ENCODE peak calls at places on chromosomes 13 and 19, in six cellular contexts. One of them, this sample, is unnamed.

GRCh38 chr13:90746230-90746629 is 601.3 kb upstream of the MIR17HG start:
- DNase-seq in BJ: no peak
- DNase-seq in brain microvascular endothelial cell: no peak
- DNase-seq in fibroblast of the aortic adventitia: no peak
- DNase-seq in fibroblast of lung: no peak
- DNase-seq in psoas muscle: no peak
- DNase-seq in this sample: no peak

GRCh38 chr13:76759877-76760276 is 126.3 kb downstream of the KCTD12 start:
- DNase-seq in psoas muscle: no peak
- DNase-seq in brain microvascular endothelial cell: peak; percentile 90
- DNase-seq in BJ: no peak
- DNase-seq in fibroblast of the aortic adventitia: peak; percentile 36
- DNase-seq in fibroblast of lung: peak; percentile 6
- DNase-seq in this sample: peak; percentile 46

GRCh38 chr19:52670046-52670445 is 31.9 kb upstream of the ZNF83 start:
- DNase-seq in fibroblast of the aortic adventitia: no peak
- DNase-seq in brain microvascular endothelial cell: no peak
- DNase-seq in BJ: no peak
- DNase-seq in psoas muscle: no peak
- DNase-seq in fibroblast of lung: no peak
- DNase-seq in this sample: no peak

GRCh38 chr13:76383671-76384461 is 502.3 kb downstream of the KCTD12 start:
- DNase-seq in fibroblast of the aortic adventitia: peak; percentile 96
- DNase-seq in fibroblast of lung: peak; percentile 98
- DNase-seq in brain microvascular endothelial cell: peak; percentile 92
- DNase-seq in BJ: peak; percentile 82
- DNase-seq in psoas muscle: no peak
- DNase-seq in this sample: peak; percentile 89

GRCh38 chr13:42369071-42369795 is 97.3 kb downstream of the AKAP11 start:
- DNase-seq in brain microvascular endothelial cell: no peak
- DNase-seq in psoas muscle: no peak
- DNase-seq in fibroblast of lung: no peak
- DNase-seq in fibroblast of the aortic adventitia: no peak
- DNase-seq in BJ: no peak
- DNase-seq in this sample: no peak

GRCh38 chr13:48393698-48394085 is 19.2 kb downstream of the LPAR6 start:
- DNase-seq in BJ: no peak
- DNase-seq in fibroblast of lung: no peak
- DNase-seq in psoas muscle: no peak
- DNase-seq in fibroblast of the aortic adventitia: no peak
- DNase-seq in brain microvascular endothelial cell: no peak
- DNase-seq in this sample: no peak

GRCh38 chr13:21232196-21232595 is 55.7 kb downstream of the MRPL57 start:
- DNase-seq in fibroblast of the aortic adventitia: peak; percentile 81
- DNase-seq in BJ: no peak
- DNase-seq in fibroblast of lung: peak; percentile 78
- DNase-seq in brain microvascular endothelial cell: no peak
- DNase-seq in psoas muscle: peak; percentile 27
- DNase-seq in this sample: peak; percentile 51

GRCh38 chr13:102251817-102252216 is 150.0 kb downstream of the FGF14 start:
- DNase-seq in fibroblast of the aortic adventitia: no peak
- DNase-seq in brain microvascular endothelial cell: no peak
- DNase-seq in fibroblast of lung: no peak
- DNase-seq in BJ: no peak
- DNase-seq in psoas muscle: no peak
- DNase-seq in this sample: no peak

GRCh38 chr19:51460164-51460992 is 2.1 kb upstream of the SIGLEC8 start:
- DNase-seq in psoas muscle: no peak
- DNase-seq in fibroblast of the aortic adventitia: peak; percentile 15
- DNase-seq in BJ: no peak
- DNase-seq in brain microvascular endothelial cell: no peak
- DNase-seq in fibroblast of lung: no peak
- DNase-seq in this sample: peak; percentile 12

GRCh38 chr13:24851546-24851945 is 87.6 kb downstream of the RNF17 start:
- DNase-seq in fibroblast of the aortic adventitia: peak; percentile 18
- DNase-seq in psoas muscle: no peak
- DNase-seq in fibroblast of lung: peak; percentile 82
- DNase-seq in BJ: peak; percentile 5
- DNase-seq in brain microvascular endothelial cell: no peak
- DNase-seq in this sample: peak; percentile 10

GRCh38 chr13:99383946-99384345 is 76.7 kb upstream of the GPR183 start:
- DNase-seq in fibroblast of the aortic adventitia: no peak
- DNase-seq in fibroblast of lung: no peak
- DNase-seq in BJ: no peak
- DNase-seq in brain microvascular endothelial cell: no peak
- DNase-seq in psoas muscle: no peak
- DNase-seq in this sample: no peak

GRCh38 chr13:90105881-90106496 is 1241.5 kb upstream of the MIR17HG start:
- DNase-seq in fibroblast of lung: peak; percentile 20
- DNase-seq in BJ: peak; percentile 21
- DNase-seq in brain microvascular endothelial cell: peak; percentile 2
- DNase-seq in fibroblast of the aortic adventitia: peak; percentile 20
- DNase-seq in psoas muscle: no peak
- DNase-seq in this sample: peak; percentile 77

GRCh38 chr13:33349996-33350826 is 64.7 kb upstream of the STARD13 start:
- DNase-seq in BJ: no peak
- DNase-seq in brain microvascular endothelial cell: peak; percentile 23
- DNase-seq in fibroblast of lung: peak; percentile 47
- DNase-seq in fibroblast of the aortic adventitia: peak; percentile 37
- DNase-seq in psoas muscle: peak; percentile 61
- DNase-seq in this sample: peak; percentile 52

GRCh38 chr13:41139296-41139966 is 6.8 kb upstream of the KBTBD6 start:
- DNase-seq in fibroblast of the aortic adventitia: no peak
- DNase-seq in BJ: peak; percentile 40
- DNase-seq in fibroblast of lung: peak; percentile 51
- DNase-seq in brain microvascular endothelial cell: no peak
- DNase-seq in psoas muscle: no peak
- DNase-seq in this sample: no peak

GRCh38 chr13:108929532-108929931 is 300.1 kb downstream of the MYO16 start:
- DNase-seq in fibroblast of the aortic adventitia: peak; percentile 62
- DNase-seq in psoas muscle: no peak
- DNase-seq in brain microvascular endothelial cell: no peak
- DNase-seq in BJ: no peak
- DNase-seq in fibroblast of lung: peak; percentile 44
- DNase-seq in this sample: peak; percentile 27

GRCh38 chr13:70108276-70108845 is at the start of gene KLHL1:
- DNase-seq in fibroblast of lung: no peak
- DNase-seq in psoas muscle: no peak
- DNase-seq in brain microvascular endothelial cell: no peak
- DNase-seq in fibroblast of the aortic adventitia: no peak
- DNase-seq in BJ: no peak
- DNase-seq in this sample: no peak

GRCh38 chr13:70104481-70104880 is 3.1 kb upstream of the ATXN8OS start:
- DNase-seq in BJ: no peak
- DNase-seq in fibroblast of lung: no peak
- DNase-seq in brain microvascular endothelial cell: no peak
- DNase-seq in psoas muscle: no peak
- DNase-seq in fibroblast of the aortic adventitia: no peak
- DNase-seq in this sample: no peak

GRCh38 chr13:70107498-70108271 is at the start of gene ATXN8OS:
- DNase-seq in psoas muscle: no peak
- DNase-seq in brain microvascular endothelial cell: no peak
- DNase-seq in BJ: no peak
- DNase-seq in fibroblast of the aortic adventitia: no peak
- DNase-seq in fibroblast of lung: no peak
- DNase-seq in this sample: no peak

GRCh38 chr13:70107125-70107497 is 515 bp upstream of the ATXN8OS start:
- DNase-seq in psoas muscle: no peak
- DNase-seq in BJ: no peak
- DNase-seq in brain microvascular endothelial cell: no peak
- DNase-seq in fibroblast of the aortic adventitia: no peak
- DNase-seq in fibroblast of lung: no peak
- DNase-seq in this sample: no peak
- H3K4me3 ChIP-seq in psoas muscle: no peak overlapping the region
- H3K4me3 ChIP-seq in BJ: no peak overlapping the region
- H3K4me3 ChIP-seq in brain microvascular endothelial cell: peak overlapping the region; percentile 37
- H3K4me3 ChIP-seq in fibroblast of the aortic adventitia: no peak overlapping the region
- H3K4me3 ChIP-seq in fibroblast of lung: no peak overlapping the region
- H3K4me3 ChIP-seq in this sample: no peak overlapping the region

GRCh38 chr13:44825951-44826350 is 163.3 kb downstream of the NUFIP1 start:
- DNase-seq in psoas muscle: no peak
- DNase-seq in brain microvascular endothelial cell: no peak
- DNase-seq in fibroblast of lung: no peak
- DNase-seq in fibroblast of the aortic adventitia: no peak
- DNase-seq in BJ: no peak
- DNase-seq in this sample: no peak
- TF ChIP-seq CTCF in psoas muscle: no peak
- TF ChIP-seq CTCF in brain microvascular endothelial cell: no peak
- TF ChIP-seq CTCF in fibroblast of lung: no peak
- TF ChIP-seq CTCF in fibroblast of the aortic adventitia: no peak
- TF ChIP-seq CTCF in BJ: no peak
- TF ChIP-seq CTCF in this sample: no peak

GRCh38 chr19:640156-640548 is 473 bp downstream of the FGF22 start:
- DNase-seq in brain microvascular endothelial cell: no peak
- DNase-seq in psoas muscle: no peak
- DNase-seq in BJ: no peak
- DNase-seq in fibroblast of lung: no peak
- DNase-seq in fibroblast of the aortic adventitia: no peak
- DNase-seq in this sample: no peak
- H3K4me3 ChIP-seq in brain microvascular endothelial cell: peak overlapping the region; percentile 33
- H3K4me3 ChIP-seq in psoas muscle: peak overlapping the region; percentile 63
- H3K4me3 ChIP-seq in BJ: peak overlapping the region; percentile 32
- H3K4me3 ChIP-seq in fibroblast of lung: no peak overlapping the region
- H3K4me3 ChIP-seq in fibroblast of the aortic adventitia: peak overlapping the region; percentile 51
- H3K4me3 ChIP-seq in this sample: peak overlapping the region; percentile 28

DNA sequence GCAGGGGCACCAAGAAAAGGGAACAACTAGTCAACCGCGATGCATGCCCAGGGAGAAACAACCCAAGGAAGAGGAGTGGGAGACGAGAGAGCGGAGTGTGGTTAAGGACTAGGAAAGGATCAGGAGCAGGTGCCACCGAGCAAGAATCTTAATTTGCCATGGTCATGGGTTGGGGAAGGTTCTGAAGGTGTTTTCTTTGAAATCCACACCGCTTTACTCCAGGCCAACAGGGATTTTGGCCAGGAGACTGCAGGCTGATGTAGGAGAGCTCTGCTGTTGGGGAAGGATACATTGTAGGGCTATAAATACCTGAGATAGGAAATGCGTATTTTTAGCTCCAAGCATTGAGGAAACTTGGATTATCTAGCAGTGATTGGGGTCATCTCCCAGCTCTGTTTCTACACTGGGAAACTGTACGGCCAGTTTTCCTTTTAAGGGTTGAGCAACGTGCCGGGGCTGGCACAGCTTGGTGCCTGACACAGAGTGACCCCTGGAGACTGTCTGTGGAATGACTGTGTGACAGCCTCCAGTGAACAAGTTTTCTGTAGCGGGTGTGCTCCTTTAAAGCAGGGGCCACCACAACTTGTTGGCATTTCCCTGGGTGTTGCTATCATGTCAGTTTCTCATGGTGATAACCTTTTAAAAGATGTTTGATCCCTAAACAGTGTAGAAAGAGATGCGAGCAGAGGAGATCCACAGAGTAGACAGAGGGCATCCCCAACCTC is 34.2 kb downstream of the ZNF536 start:
- DNase-seq in fibroblast of lung: peak; percentile 1
- DNase-seq in brain microvascular endothelial cell: no peak
- DNase-seq in fibroblast of the aortic adventitia: no peak
- DNase-seq in psoas muscle: no peak
- DNase-seq in BJ: no peak
- DNase-seq in this sample: no peak
- TF ChIP-seq CTCF in fibroblast of lung: no peak
- TF ChIP-seq CTCF in brain microvascular endothelial cell: peak; percentile 48
- TF ChIP-seq CTCF in fibroblast of the aortic adventitia: no peak
- TF ChIP-seq CTCF in psoas muscle: peak; percentile 30
- TF ChIP-seq CTCF in BJ: no peak
- TF ChIP-seq CTCF in this sample: no peak

DNA sequence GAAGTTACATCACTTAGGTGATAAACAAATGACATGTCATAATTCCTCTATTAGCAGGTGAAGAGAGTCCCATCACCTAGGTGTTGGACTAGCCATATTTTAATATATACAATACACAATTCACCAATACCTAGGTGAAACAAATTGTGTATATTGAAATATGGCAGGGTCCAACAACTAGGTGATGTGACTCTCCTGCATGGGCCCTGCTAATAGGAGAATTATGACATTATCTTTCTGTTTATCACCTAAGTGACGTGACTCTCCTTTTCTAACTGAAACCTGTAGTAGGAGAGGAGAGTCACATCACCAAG is 5.8 kb upstream of the ZNF43 start:
- DNase-seq in brain microvascular endothelial cell: no peak
- DNase-seq in fibroblast of lung: no peak
- DNase-seq in BJ: no peak
- DNase-seq in fibroblast of the aortic adventitia: no peak
- DNase-seq in psoas muscle: no peak
- DNase-seq in this sample: no peak
- H3K4me3 ChIP-seq in brain microvascular endothelial cell: no peak overlapping the region
- H3K4me3 ChIP-seq in fibroblast of lung: no peak overlapping the region
- H3K4me3 ChIP-seq in BJ: no peak overlapping the region
- H3K4me3 ChIP-seq in fibroblast of the aortic adventitia: no peak overlapping the region
- H3K4me3 ChIP-seq in psoas muscle: no peak overlapping the region
- H3K4me3 ChIP-seq in this sample: no peak overlapping the region

GRCh38 chr19:41880329-41880708 is 2.7 kb upstream of the ARHGEF1 start:
- DNase-seq in fibroblast of the aortic adventitia: no peak
- DNase-seq in BJ: no peak
- DNase-seq in psoas muscle: no peak
- DNase-seq in brain microvascular endothelial cell: no peak
- DNase-seq in fibroblast of lung: no peak
- DNase-seq in this sample: no peak

GRCh38 chr19:41886761-41887710 is 4.1 kb downstream of the ARHGEF1 start:
- DNase-seq in brain microvascular endothelial cell: no peak
- DNase-seq in psoas muscle: no peak
- DNase-seq in fibroblast of the aortic adventitia: no peak
- DNase-seq in BJ: no peak
- DNase-seq in fibroblast of lung: no peak
- DNase-seq in this sample: no peak

GRCh38 chr19:41882568-41883462 is at the start of gene ARHGEF1:
- DNase-seq in fibroblast of the aortic adventitia: no peak
- DNase-seq in psoas muscle: peak; percentile 68
- DNase-seq in brain microvascular endothelial cell: no peak
- DNase-seq in BJ: no peak
- DNase-seq in fibroblast of lung: peak; percentile 18
- DNase-seq in this sample: no peak

GRCh38 chr19:41883463-41883820 is 458 bp downstream of the ARHGEF1 start:
- DNase-seq in psoas muscle: no peak
- DNase-seq in fibroblast of lung: no peak
- DNase-seq in BJ: no peak
- DNase-seq in brain microvascular endothelial cell: no peak
- DNase-seq in fibroblast of the aortic adventitia: no peak
- DNase-seq in this sample: no peak

GRCh38 chr19:41883821-41884733 is 1.1 kb downstream of the ARHGEF1 start:
- DNase-seq in brain microvascular endothelial cell: peak; percentile 93
- DNase-seq in fibroblast of the aortic adventitia: peak; percentile 95
- DNase-seq in BJ: peak; percentile 73
- DNase-seq in fibroblast of lung: peak; percentile 97
- DNase-seq in psoas muscle: peak; percentile 95
- DNase-seq in this sample: peak; percentile 97
- TF ChIP-seq CTCF in brain microvascular endothelial cell: no peak
- TF ChIP-seq CTCF in fibroblast of the aortic adventitia: peak; percentile 40
- TF ChIP-seq CTCF in BJ: peak; percentile 32
- TF ChIP-seq CTCF in fibroblast of lung: peak; percentile 24
- TF ChIP-seq CTCF in psoas muscle: peak; percentile 16
- TF ChIP-seq CTCF in this sample: peak; percentile 12